ENCODE peak calls at places on chromosome X, in four cellular contexts. Y is uterus, M is GM23338, A is tibial nerve. H is an unnamed sample.

GRCh38 chrX:34578237-34578636 is 78.8 kb downstream of the TMEM47 start:
- DNase-seq in A (peak; percentile 33), M (peak; percentile 48), Y (no peak), H (peak; percentile 62)

GRCh38 chrX:85243761-85244410 is at the start of the genes SATL1 and ZNF711:
- DNase-seq in A (no peak), Y (peak; percentile 25), M (peak; percentile 84), H (peak; percentile 45)

GRCh38 chrX:14357314-14357713 is 172.0 kb upstream of the GLRA2 start:
- DNase-seq in A (no peak), Y (no peak), M (no peak), H (no peak)

GRCh38 chrX:41412261-41413167 is 34.6 kb upstream of the NYX start:
- DNase-seq in Y (no peak), M (peak; percentile 4), A (peak; percentile 10), H (no peak)

GRCh38 chrX:108131471-108131870 is 39.9 kb downstream of the ATG4A start:
- DNase-seq in Y (no peak), M (no peak), A (no peak), H (peak; percentile 78)

GRCh38 chrX:71098302-71098701 is 2.7 kb downstream of the FOXO4 start:
- DNase-seq in A (peak; percentile 61), Y (peak; percentile 48), M (peak; percentile 32), H (peak; percentile 47)

GRCh38 chrX:95058815-95059214 is 1384.8 kb downstream of the FAM133A start:
- DNase-seq in Y (no peak), A (no peak), M (no peak), H (peak; percentile 66)

GRCh38 chrX:151973262-151973661 is 1.2 kb downstream of the GABRE start:
- DNase-seq in Y (no peak), M (no peak), A (no peak), H (no peak)

DNA sequence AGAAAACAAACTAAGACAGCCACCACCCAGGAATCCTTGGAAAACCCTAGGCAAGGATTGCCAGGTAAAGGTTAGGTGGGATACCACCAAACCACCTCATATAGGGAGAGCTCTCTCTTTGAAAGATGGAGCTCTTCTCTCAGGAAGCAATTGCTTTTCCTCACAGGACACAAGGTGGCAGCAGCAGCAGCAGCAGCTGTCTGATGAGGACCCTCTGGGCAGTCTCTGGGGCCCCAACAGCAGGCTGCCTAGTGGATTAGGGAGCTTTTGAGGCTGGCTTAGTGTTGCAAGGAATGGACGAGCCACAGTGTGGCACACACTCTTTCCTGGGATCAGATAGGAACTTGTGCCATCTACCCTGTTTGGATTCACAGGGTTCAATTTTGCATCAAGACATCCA is 41.4 kb upstream of the CHRDL1 start:
- DNase-seq in Y (no peak), A (no peak), M (peak; percentile 65), H (no peak)
- TF ChIP-seq CTCF in Y (no peak), A (no peak), M (peak; percentile 44), H (no peak)

GRCh38 chrX:2693123-2693438 is 2.0 kb downstream of the CD99 start:
- DNase-seq in Y (no peak), M (no peak), A (no peak), H (no peak)

GRCh38 chrX:2691543-2692220 is 587 bp downstream of the CD99 start:
- DNase-seq in M (peak; percentile 39), Y (peak; percentile 60), A (peak; percentile 51), H (peak; percentile 49)

GRCh38 chrX:2692221-2693122 is 1.4 kb downstream of the CD99 start:
- DNase-seq in A (no peak), M (peak; percentile 50), Y (no peak), H (peak; percentile 61)

GRCh38 chrX:2689773-2690666 is 1.1 kb upstream of the CD99 start:
- DNase-seq in A (no peak), M (peak; percentile 58), Y (no peak), H (no peak)

DNA sequence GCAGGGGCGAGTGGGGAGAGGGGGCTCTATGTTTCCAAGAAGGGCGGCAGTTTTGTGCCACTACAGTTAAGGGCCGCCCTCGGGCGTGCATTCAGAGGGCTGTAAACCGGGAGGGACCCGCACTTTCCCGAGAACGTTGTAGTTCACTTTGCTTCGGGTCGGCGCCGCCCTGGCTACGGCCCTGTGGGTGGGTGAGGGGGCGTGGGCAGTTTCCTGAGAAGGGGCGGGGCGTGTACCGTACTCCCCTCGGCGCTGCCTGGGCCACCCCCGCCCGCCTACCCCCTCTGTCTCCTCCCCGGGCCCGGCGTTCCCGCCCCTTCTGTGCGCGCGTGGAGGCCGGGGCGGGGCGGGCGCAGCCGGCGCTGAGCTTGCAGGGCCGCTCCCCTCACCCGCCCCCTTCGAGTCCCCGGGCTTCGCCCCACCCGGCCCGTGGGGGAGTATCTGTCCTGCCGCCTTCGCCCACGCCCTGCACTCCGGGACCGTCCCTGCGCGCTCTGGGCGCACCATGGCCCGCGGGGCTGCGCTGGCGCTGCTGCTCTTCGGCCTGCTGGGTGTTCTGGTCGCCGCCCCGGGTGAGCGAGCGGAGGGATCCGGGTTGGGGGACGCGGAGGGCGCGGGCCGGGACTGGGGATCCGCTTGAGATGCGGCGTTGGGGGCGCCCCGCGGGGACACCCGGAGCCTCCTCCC is at the start of gene CD99:
- DNase-seq in A (peak; percentile 77), M (peak; percentile 84), Y (peak; percentile 93), H (peak; percentile 90)
- H3K4me3 ChIP-seq in A (peak within 1 kb of the TSS; percentile 89), M (peak within 1 kb of the TSS; percentile 87), Y (peak within 1 kb of the TSS; percentile 85), H (peak within 1 kb of the TSS; percentile 73)

GRCh38 chrX:136488706-136489105 is 959 bp downstream of the BRS3 start:
- DNase-seq in A (no peak), M (no peak), Y (no peak), H (no peak)
- TF ChIP-seq CTCF in A (no peak), M (no peak), Y (no peak), H (no peak)

DNA sequence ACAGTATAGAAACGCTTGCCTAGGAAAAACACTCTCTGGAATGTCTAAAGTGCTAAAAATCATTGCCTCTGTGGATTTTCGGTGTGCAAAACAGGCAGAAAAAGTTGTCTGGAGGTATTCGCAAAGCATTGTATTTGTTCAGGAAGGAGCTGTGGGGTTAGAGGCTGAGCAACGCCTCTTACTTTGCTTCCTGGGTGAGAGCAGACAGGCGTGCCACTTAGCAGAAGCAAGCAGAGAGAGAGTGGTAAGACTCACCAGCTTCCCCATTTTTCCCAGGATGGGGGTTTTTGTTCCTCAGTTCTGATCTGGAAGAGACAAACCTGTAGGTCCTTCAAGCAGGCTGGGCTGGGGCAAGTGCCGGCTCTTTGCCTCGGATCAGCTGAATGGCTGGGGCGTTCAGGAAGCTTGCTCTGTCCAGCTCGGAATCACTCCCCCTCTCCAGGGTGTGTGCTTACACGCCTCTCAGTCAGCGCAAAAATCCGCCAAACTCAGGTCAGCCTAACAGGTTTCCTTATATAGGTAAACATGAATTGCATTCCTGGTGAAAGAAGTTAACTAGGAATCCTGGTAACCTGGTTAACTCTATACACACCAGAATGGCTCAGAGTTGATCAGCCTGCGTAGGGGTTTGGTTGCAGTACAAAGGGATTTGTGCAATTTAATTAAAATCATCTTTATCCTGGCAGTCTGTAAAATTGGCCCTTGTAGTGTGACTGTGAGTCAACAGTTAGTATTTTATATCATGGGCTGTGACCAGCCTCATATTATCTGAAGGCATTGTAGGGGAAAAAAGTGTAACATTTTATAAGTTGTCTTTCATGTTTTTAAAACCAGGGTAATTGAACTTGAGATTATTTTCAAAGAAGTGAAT is 213.1 kb upstream of the MID1 start:
- DNase-seq in Y (peak; percentile 24), A (peak; percentile 4), M (peak; percentile 65), H (no peak)
- H3K4me3 ChIP-seq in Y (no peak overlapping the region), A (peak overlapping the region; percentile 1), M (no peak overlapping the region), H (no peak overlapping the region)

DNA sequence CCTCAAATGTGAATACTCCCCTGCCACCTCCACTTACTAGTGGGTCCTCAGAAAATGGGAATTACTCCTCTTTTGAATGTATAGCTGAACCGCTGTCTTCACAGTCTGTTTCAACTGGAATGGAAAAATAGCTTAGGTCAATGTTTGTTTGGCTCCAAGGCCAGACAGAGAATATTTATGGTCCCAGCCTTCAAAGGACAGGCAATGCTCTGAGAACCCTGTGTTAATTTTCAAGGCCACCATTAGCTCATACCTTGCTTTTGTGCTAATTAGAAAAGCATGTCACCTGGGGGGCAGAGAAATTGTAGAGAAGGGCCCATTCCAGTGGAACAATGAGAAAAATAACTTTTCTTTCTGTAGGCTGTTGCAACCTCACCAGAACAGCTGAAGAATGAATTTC is 4.6 kb upstream of the MORF4L2 start:
- DNase-seq in Y (no peak), M (no peak), A (no peak), H (no peak)
- TF ChIP-seq CTCF in Y (no peak), M (no peak), A (no peak), H (no peak)

GRCh38 chrX:68894142-68894512 is 65.3 kb downstream of the EFNB1 start:
- DNase-seq in M (no peak), A (no peak), Y (peak; percentile 20), H (no peak)
- H3K4me3 ChIP-seq in M (peak overlapping the region; percentile 34), A (peak overlapping the region; percentile 18), Y (peak overlapping the region; percentile 14), H (no peak overlapping the region)

DNA sequence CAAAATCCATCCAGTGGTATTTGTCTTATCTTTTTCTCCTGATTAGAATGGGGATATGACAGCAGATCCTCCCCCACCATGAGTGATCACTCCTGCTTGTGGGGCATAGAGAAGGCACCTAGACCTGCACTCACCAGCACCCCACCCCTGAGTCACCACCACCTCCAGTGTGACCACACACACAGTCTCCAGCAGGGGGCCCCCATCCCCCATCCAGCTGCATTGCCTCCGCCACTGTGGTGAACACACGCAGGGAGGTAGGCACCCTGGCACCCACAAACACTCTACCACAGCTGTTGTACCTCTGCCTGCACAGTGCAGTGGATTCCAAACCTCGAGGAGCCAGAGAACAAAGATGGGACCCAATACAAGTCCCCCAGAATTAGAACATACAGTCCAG is 9.0 kb upstream of the MAGEA8 start:
- DNase-seq in M (peak; percentile 55), A (no peak), Y (no peak), H (peak; percentile 4)
- TF ChIP-seq CTCF in M (peak; percentile 55), A (no peak), Y (no peak), H (peak; percentile 29)

GRCh38 chrX:12210196-12210815 is 72.0 kb downstream of the FRMPD4 start:
- DNase-seq in Y (peak; percentile 62), A (peak; percentile 4), M (no peak), H (peak; percentile 71)

GRCh38 chrX:12206413-12206812 is 68.1 kb downstream of the FRMPD4 start:
- DNase-seq in Y (no peak), A (no peak), M (no peak), H (no peak)

DNA sequence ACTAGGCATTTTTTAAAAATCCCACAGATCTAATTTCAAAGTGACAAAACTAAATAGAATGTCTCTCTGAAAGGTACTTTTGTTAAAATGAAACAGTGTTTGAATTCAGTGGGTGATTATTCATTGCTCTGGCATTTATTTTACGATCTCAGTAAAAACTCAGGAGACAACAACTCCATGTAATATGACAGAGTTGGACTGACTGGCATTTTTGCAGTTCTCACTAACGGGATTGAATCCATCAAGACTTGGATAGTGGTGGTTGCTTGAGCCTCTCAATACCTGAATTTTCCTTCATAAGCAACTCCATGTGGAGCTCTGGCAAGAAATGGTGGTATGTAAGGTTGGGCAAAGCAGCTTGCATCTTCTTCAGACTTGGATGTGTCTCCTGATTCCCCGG is 72.6 kb downstream of the FRMPD4 start:
- DNase-seq in M (no peak), A (no peak), Y (no peak), H (peak; percentile 8)
- H3K4me3 ChIP-seq in M (no peak overlapping the region), A (no peak overlapping the region), Y (no peak overlapping the region), H (no peak overlapping the region)

H was measured in fibroblast of pulmonary artery.